ENCODE peak calls at places on chromosomes 5 and 9, in four cellular contexts. C is GM12878, E is HepG2, Q is K562. O is an unnamed sample.

GRCh38 chr5:39040875-39041274 is 33.3 kb downstream of the RICTOR start:
- DNase-seq in C (no peak), E (no peak), Q (no peak), O (no peak)

GRCh38 chr5:176789873-176790615 is 20.3 kb upstream of the UNC5A start:
- DNase-seq in C (no peak), E (no peak), Q (no peak), O (no peak)

GRCh38 chr5:1409386-1410110 is 35.7 kb downstream of the SLC6A3 start:
- DNase-seq in C (no peak), E (no peak), Q (peak), O (no peak)

GRCh38 chr5:50325237-50325832 is 115.8 kb downstream of the EMB start:
- DNase-seq in C (no peak), E (no peak), Q (peak), O (no peak)

GRCh38 chr5:134463991-134464760 is 52.5 kb upstream of the CDKN2AIPNL start:
- DNase-seq in C (no peak), E (no peak), Q (no peak), O (no peak)

GRCh38 chr9:115883467-115884329 is 269.9 kb upstream of the PAPPA start:
- DNase-seq in C (no peak), E (peak), Q (no peak), O (peak)

GRCh38 chr9:81083821-81084512 is 605.4 kb downstream of the TLE1 start:
- DNase-seq in C (no peak), E (no peak), Q (no peak), O (no peak)

GRCh38 chr9:76576344-76576743 is 117.4 kb downstream of the GCNT1 start:
- DNase-seq in C (peak), E (no peak), Q (no peak), O (no peak)

GRCh38 chr9:133112361-133113026 is 8.5 kb downstream of the RALGDS start:
- DNase-seq in C (peak), E (no peak), Q (no peak), O (no peak)

GRCh38 chr5:176611435-176611834 is 1.5 kb upstream of the GPRIN1 start:
- DNase-seq in C (no peak), E (peak), Q (peak), O (peak)

GRCh38 chr5:150441813-150442698 is 7.5 kb downstream of the RPS14 start:
- DNase-seq in C (no peak), E (no peak), Q (no peak), O (no peak)

GRCh38 chr5:169094586-169095409 is 206.1 kb downstream of the SLIT3 start:
- DNase-seq in C (no peak), E (no peak), Q (no peak), O (no peak)

GRCh38 chr5:61052870-61053269 is 107.9 kb downstream of the NDUFAF2 start:
- DNase-seq in C (no peak), E (peak), Q (no peak), O (peak)

GRCh38 chr5:66864240-66864884 is 268.2 kb downstream of the MAST4 start:
- DNase-seq in C (no peak), E (peak), Q (no peak), O (peak)

GRCh38 chr9:32581512-32582143 is 8.7 kb upstream of the NDUFB6 start:
- DNase-seq in C (no peak), E (peak), Q (peak), O (peak)

GRCh38 chr9:93097496-93098205 is 1.6 kb downstream of the CARD19 start:
- DNase-seq in C (no peak), E (no peak), Q (no peak), O (no peak)

GRCh38 chr5:97026721-97027120 is 90.8 kb downstream of the LNPEP start:
- DNase-seq in C (no peak), E (no peak), Q (no peak), O (no peak)

GRCh38 chr5:569868-570361 is 42.2 kb upstream of the CEP72 start:
- DNase-seq in C (no peak), E (no peak), Q (no peak), O (no peak)

GRCh38 chr5:55597014-55597981 is 62.5 kb upstream of the PLPP1 start:
- DNase-seq in C (no peak), E (no peak), Q (no peak), O (no peak)

GRCh38 chr5:9251379-9251980 is 294.4 kb downstream of the SEMA5A start:
- DNase-seq in C (no peak), E (no peak), Q (no peak), O (no peak)

GRCh38 chr9:93154293-93154903 is 20.3 kb upstream of the NINJ1 start:
- DNase-seq in C (no peak), E (peak), Q (peak), O (peak)

GRCh38 chr5:16736158-16736994 is 119.6 kb upstream of the RETREG1 start:
- DNase-seq in C (no peak), E (peak), Q (no peak), O (no peak)

GRCh38 chr5:178214160-178214803 is 9.9 kb downstream of the HNRNPAB start:
- DNase-seq in C (no peak), E (no peak), Q (no peak), O (no peak)

GRCh38 chr9:85427749-85428148 is 314.0 kb downstream of the AGTPBP1 start:
- DNase-seq in C (no peak), E (no peak), Q (no peak), O (no peak)
- TF ChIP-seq ESRRA in C (no peak), E (no peak), Q (no peak), O (no peak)

GRCh38 chr5:3828761-3829160 is 233.1 kb downstream of the IRX1 start:
- DNase-seq in C (no peak), E (no peak), Q (peak), O (no peak)

GRCh38 chr5:3825888-3826465 is 230.3 kb downstream of the IRX1 start:
- DNase-seq in C (no peak), E (no peak), Q (no peak), O (no peak)

GRCh38 chr5:3833566-3833965 is 237.9 kb downstream of the IRX1 start:
- DNase-seq in C (no peak), E (no peak), Q (no peak), O (no peak)

DNA sequence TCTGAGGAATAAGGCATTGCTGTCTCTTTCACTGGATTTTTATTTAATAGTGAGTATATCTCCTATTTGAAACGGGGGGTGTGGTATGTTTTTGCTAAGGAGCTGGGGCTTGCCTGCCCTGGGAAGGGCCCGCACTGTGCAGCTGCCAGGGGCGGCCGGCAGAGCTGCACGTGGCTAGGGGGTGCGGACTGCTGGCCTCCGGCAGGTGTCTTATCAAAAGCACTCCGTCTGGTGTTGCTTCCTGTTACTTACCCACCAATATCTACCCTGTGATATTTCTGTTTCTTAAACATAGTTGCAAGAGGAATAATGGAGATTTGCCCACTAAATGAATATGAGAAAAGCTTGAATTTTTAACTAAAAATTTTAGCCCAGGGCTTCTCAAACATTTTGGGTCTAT is 232.0 kb downstream of the IRX1 start:
- DNase-seq in C (no peak), E (no peak), Q (no peak), O (no peak)
- TF ChIP-seq BHLHE40 in C (no peak), E (no peak), Q (peak), O (no peak)

GRCh38 chr5:140429724-140430123 is 28.1 kb downstream of the ANKHD1 start:
- DNase-seq in C (no peak), E (no peak), Q (no peak), O (no peak)
- TF ChIP-seq ESRRA in C (no peak), E (no peak), Q (no peak), O (no peak)

GRCh38 chr5:23994581-23995370 is 487.4 kb downstream of the PRDM9 start:
- DNase-seq in C (no peak), E (peak), Q (no peak), O (peak)
- TF ChIP-seq BHLHE40 in C (no peak), E (no peak), Q (no peak), O (no peak)

DNA sequence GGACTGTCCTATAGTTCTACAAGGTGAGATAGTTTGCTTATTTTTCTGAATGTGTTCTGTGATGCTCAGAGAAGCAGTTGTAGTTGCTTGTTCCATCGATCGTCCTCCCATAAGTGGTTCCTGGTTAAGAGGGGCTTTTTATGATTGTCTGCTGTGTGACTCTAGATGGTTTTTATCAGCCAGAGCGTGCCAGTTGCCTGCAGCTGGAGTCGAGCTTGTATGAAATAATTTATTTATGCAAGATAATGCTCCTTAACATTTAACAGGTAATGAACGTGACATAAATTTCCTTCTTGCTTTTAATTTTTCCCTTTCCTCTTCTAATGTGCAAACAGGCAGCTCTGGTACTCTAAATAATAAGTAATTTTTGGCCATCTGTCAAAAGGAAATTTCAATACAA is 84.4 kb downstream of the TLE4 start:
- DNase-seq in C (no peak), E (no peak), Q (no peak), O (no peak)
- TF ChIP-seq ESRRA in C (no peak), E (no peak), Q (no peak), O (no peak)

GRCh38 chr9:70595211-70595610 is 180.8 kb upstream of the KLF9 start:
- DNase-seq in C (no peak), E (no peak), Q (no peak), O (no peak)
- TF ChIP-seq BHLHE40 in C (no peak), E (no peak), Q (no peak), O (no peak)

GRCh38 chr5:164341056-164341619 is 835.7 kb downstream of the MAT2B start:
- DNase-seq in C (no peak), E (no peak), Q (no peak), O (no peak)

GRCh38 chr5:164336276-164336675 is 830.9 kb downstream of the MAT2B start:
- DNase-seq in C (no peak), E (no peak), Q (no peak), O (no peak)

GRCh38 chr5:164335837-164336236 is 830.4 kb downstream of the MAT2B start:
- DNase-seq in C (no peak), E (no peak), Q (peak), O (no peak)

GRCh38 chr5:164332349-164333196 is 827.2 kb downstream of the MAT2B start:
- DNase-seq in C (no peak), E (no peak), Q (no peak), O (no peak)

GRCh38 chr5:164336906-164337305 is 831.5 kb downstream of the MAT2B start:
- DNase-seq in C (no peak), E (no peak), Q (no peak), O (no peak)
- TF ChIP-seq ESRRA in C (no peak), E (no peak), Q (no peak), O (no peak)

DNA sequence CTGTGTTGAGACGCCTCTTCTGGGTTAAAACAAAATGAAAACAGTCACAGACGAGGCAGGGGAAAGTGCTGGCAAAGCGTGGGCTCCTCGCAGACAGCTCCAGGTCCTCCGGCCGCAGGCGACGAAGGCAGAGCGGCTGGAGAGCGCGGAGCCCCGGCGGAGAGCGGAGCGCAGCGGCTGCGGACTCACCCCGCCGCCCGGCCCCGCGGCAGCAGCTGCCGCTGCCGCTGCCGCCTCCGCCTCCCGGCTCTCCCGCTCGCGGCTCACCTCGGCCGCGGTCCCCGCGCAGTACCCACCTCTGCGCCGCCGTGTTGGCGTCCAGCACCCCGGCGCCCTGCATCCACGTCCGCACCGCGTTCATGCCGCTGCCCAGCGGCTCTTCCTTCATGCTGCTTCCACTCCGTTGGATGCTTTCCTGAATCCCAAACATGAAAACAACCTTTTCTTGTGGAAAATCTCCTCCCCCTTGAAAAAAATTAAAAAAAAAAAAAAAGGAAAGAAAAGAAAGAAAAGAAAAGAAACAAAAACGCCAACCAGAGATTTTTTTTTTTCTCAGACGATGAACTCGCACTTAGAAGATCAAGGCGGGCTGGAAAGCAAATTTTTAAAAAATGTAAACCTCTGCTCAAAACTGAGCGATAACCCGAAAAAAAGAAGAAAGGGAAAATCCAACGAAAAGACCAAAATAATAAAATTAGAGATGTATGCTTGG is 511 bp downstream of the EBF1 start:
- DNase-seq in C (no peak), E (no peak), Q (peak), O (peak)
- TF ChIP-seq BHLHE40 in C (peak), E (no peak), Q (no peak), O (no peak)